ENCODE peak calls at places on chromosomes 6 and 20, in five cellular contexts. O, B, F, E and C are unnamed samples.
A peak's percentile ranks its signal among the peaks of the same experiment; 100 is the strongest.

GRCh38 chr6:89073014-89073620 is 7.4 kb upstream of the PNRC1 start:
- DNase-seq in O (no peak), B (no peak), F (no peak), E (no peak), C (no peak)

GRCh38 chr20:17662333-17663039 is 19.6 kb downstream of the RRBP1 start:
- DNase-seq in O (peak; percentile 50), B (no peak), F (no peak), E (no peak), C (peak; percentile 32)

GRCh38 chr20:48629069-48629959 is 198.5 kb downstream of the PREX1 start:
- DNase-seq in O (no peak), B (no peak), F (no peak), E (no peak), C (no peak)

GRCh38 chr20:33902011-33902410 is 90.9 kb downstream of the CHMP4B start:
- DNase-seq in O (no peak), B (no peak), F (no peak), E (no peak), C (no peak)

GRCh38 chr6:106146852-106147351 is 60.8 kb downstream of the PRDM1 start:
- DNase-seq in O (no peak), B (no peak), F (peak; percentile 53), E (no peak), C (no peak)

GRCh38 chr20:14142964-14143627 is 147.8 kb downstream of the MACROD2 start:
- DNase-seq in O (no peak), B (no peak), F (peak; percentile 21), E (no peak), C (no peak)

GRCh38 chr6:106692823-106693216 is 63.4 kb downstream of the QRSL1 start:
- DNase-seq in O (no peak), B (no peak), F (no peak), E (no peak), C (no peak)

GRCh38 chr6:30781697-30782424 is 37.5 kb upstream of the IER3 start:
- DNase-seq in O (peak; percentile 98), B (peak; percentile 45), F (peak; percentile 99), E (no peak), C (no peak)

GRCh38 chr6:146741609-146742008 is 142.8 kb downstream of the ADGB start:
- DNase-seq in O (no peak), B (no peak), F (peak; percentile 39), E (no peak), C (no peak)

GRCh38 chr20:63052571-63053429 is 46.0 kb upstream of the BHLHE23 start:
- DNase-seq in O (no peak), B (no peak), F (no peak), E (no peak), C (no peak)

GRCh38 chr20:19300395-19300794 is 88.0 kb downstream of the SLC24A3 start:
- DNase-seq in O (no peak), B (no peak), F (peak; percentile 2), E (no peak), C (no peak)

GRCh38 chr6:26187292-26187691 is 100.1 kb downstream of the HFE start:
- DNase-seq in O (no peak), B (no peak), F (no peak), E (no peak), C (no peak)

GRCh38 chr6:34246563-34247391 is 2.0 kb downstream of the SMIM29 start:
- DNase-seq in O (no peak), B (peak; percentile 31), F (peak; percentile 78), E (peak; percentile 53), C (peak; percentile 53)

GRCh38 chr6:122400121-122400450 is 634 bp downstream of the HSF2 start:
- DNase-seq in O (no peak), B (no peak), F (peak; percentile 4), E (no peak), C (no peak)

GRCh38 chr6:149234051-149234962 is 83.2 kb upstream of the TAB2 start:
- DNase-seq in O (no peak), B (no peak), F (peak; percentile 25), E (peak; percentile 53), C (peak; percentile 35)

GRCh38 chr6:134295953-134296553 is 21.9 kb downstream of the SGK1 start:
- DNase-seq in O (peak; percentile 18), B (no peak), F (peak; percentile 95), E (no peak), C (no peak)

GRCh38 chr6:119110601-119111548 is 32.4 kb upstream of the FAM184A start:
- DNase-seq in O (peak; percentile 33), B (peak; percentile 17), F (peak; percentile 58), E (peak; percentile 13), C (peak; percentile 32)

GRCh38 chr20:37453288-37453687 is 67.8 kb upstream of the NNAT start:
- DNase-seq in O (no peak), B (no peak), F (no peak), E (no peak), C (no peak)

GRCh38 chr20:57594092-57594911 is 25.9 kb downstream of the ZBP1 start:
- DNase-seq in O (no peak), B (peak; percentile 41), F (peak; percentile 51), E (peak; percentile 54), C (peak; percentile 50)

GRCh38 chr6:15888798-15889772 is 226.3 kb upstream of the DTNBP1 start:
- DNase-seq in O (no peak), B (no peak), F (no peak), E (no peak), C (no peak)

GRCh38 chr6:111683126-111683525 is 77.4 kb upstream of the TRAF3IP2 start:
- DNase-seq in O (no peak), B (no peak), F (no peak), E (no peak), C (no peak)

GRCh38 chr6:83006270-83006905 is 59.3 kb downstream of the UBE3D start:
- DNase-seq in O (no peak), B (no peak), F (no peak), E (no peak), C (no peak)

GRCh38 chr20:57437672-57438330 is 46.6 kb downstream of the RBM38 start:
- DNase-seq in O (no peak), B (no peak), F (no peak), E (no peak), C (no peak)

GRCh38 chr20:50911716-50912115 is 19.5 kb downstream of the ADNP start:
- DNase-seq in O (no peak), B (no peak), F (no peak), E (no peak), C (no peak)

GRCh38 chr6:17712573-17712972 is 5.8 kb upstream of the NUP153 start:
- DNase-seq in O (no peak), B (no peak), F (no peak), E (no peak), C (no peak)

GRCh38 chr6:107764684-107765460 is 59.2 kb downstream of the SCML4 start:
- DNase-seq in O (no peak), B (no peak), F (no peak), E (no peak), C (no peak)